ENCODE peak calls at places on chromosomes 2 and 18, in four cellular contexts. F is heart right ventricle, A is psoas muscle, R is thoracic aorta. T is an unnamed sample. For H3K9me3 and H3K36me3, the result is how much of the 10 kb centered on the place peaks cover.

GRCh38 chr2:70089220-70089945 is 2.1 kb downstream of the PCBP1 start:
- DNase-seq in A (peak), F (peak), R (no peak), T (no peak)

GRCh38 chr2:152098033-152098797 is 629 bp downstream of the CACNB4 start:
- DNase-seq in R (no peak), F (peak), A (peak), T (no peak)

GRCh38 chr2:69250981-69251380 is 136.0 kb downstream of the GFPT1 start:
- DNase-seq in A (no peak), F (no peak), R (no peak), T (no peak)

GRCh38 chr2:223187256-223187655 is 135.3 kb downstream of the KCNE4 start:
- DNase-seq in R (no peak), A (no peak), F (no peak), T (no peak)

GRCh38 chr2:105796131-105796638 is 51.5 kb downstream of the NCK2 start:
- DNase-seq in A (no peak), F (no peak), R (no peak), T (no peak)

GRCh38 chr18:46242185-46242584 is 138.0 kb downstream of the HAUS1 start:
- DNase-seq in A (no peak), R (no peak), F (no peak), T (no peak)

GRCh38 chr2:229511524-229511923 is 202.8 kb downstream of the DNER start:
- DNase-seq in A (no peak), F (no peak), R (no peak), T (peak)

GRCh38 chr2:189851174-189851826 is 67.0 kb downstream of the PMS1 start:
- DNase-seq in F (no peak), R (no peak), A (no peak), T (no peak)

GRCh38 chr2:8310557-8311455 is 371.1 kb upstream of the ID2 start:
- DNase-seq in R (no peak), A (no peak), F (no peak), T (no peak)

GRCh38 chr2:171479154-171479814 is 43.0 kb upstream of the CYBRD1 start:
- DNase-seq in F (no peak), A (no peak), R (no peak), T (peak)

GRCh38 chr18:10995576-10995975 is 153.8 kb downstream of the PIEZO2 start:
- DNase-seq in R (no peak), F (no peak), A (no peak), T (no peak)

GRCh38 chr18:3379685-3380084 is 70.3 kb upstream of the TGIF1 start:
- DNase-seq in F (no peak), A (no peak), R (no peak), T (no peak)

GRCh38 chr2:151063271-151063670 is 198.4 kb downstream of the RBM43 start:
- DNase-seq in A (no peak), R (no peak), F (no peak), T (peak)

GRCh38 chr2:8009010-8009597 is 672.8 kb upstream of the ID2 start:
- DNase-seq in R (no peak), F (no peak), A (no peak), T (peak)

GRCh38 chr2:235098736-235099494 is 147.1 kb downstream of the SH3BP4 start:
- DNase-seq in F (no peak), A (no peak), R (no peak), T (peak)

GRCh38 chr2:159225025-159226016 is 61.2 kb downstream of the WDSUB1 start:
- DNase-seq in R (no peak), A (no peak), F (peak), T (no peak)

GRCh38 chr2:101265893-101266499 is 13.3 kb downstream of the CNOT11 start:
- DNase-seq in R (no peak), A (no peak), F (no peak), T (no peak)

GRCh38 chr2:82260521-82260920 is 1956.0 kb upstream of the LRRTM1 start:
- DNase-seq in A (no peak), R (no peak), F (no peak), T (no peak)

GRCh38 chr2:85457877-85458316 is 39.4 kb downstream of the SH2D6 start:
- DNase-seq in F (no peak), A (no peak), R (no peak), T (peak)

GRCh38 chr2:94960266-94960665 is 65.2 kb upstream of the MAL start:
- DNase-seq in A (no peak), F (no peak), R (no peak), T (no peak)

GRCh38 chr2:207528980-207529329 is 807 bp upstream of the CREB1 start:
- DNase-seq in R (no peak), F (peak), A (no peak), T (no peak)

GRCh38 chr2:3704647-3705046 is 1.3 kb downstream of the DCDC2C start:
- DNase-seq in F (no peak), R (no peak), A (no peak), T (no peak)

GRCh38 chr2:160482673-160483072 is 10.9 kb downstream of the RBMS1 start:
- DNase-seq in R (no peak), F (no peak), A (no peak), T (no peak)

GRCh38 chr18:50169149-50169548 is 25.8 kb downstream of the MYO5B start:
- DNase-seq in R (no peak), F (no peak), A (no peak), T (no peak)

DNA sequence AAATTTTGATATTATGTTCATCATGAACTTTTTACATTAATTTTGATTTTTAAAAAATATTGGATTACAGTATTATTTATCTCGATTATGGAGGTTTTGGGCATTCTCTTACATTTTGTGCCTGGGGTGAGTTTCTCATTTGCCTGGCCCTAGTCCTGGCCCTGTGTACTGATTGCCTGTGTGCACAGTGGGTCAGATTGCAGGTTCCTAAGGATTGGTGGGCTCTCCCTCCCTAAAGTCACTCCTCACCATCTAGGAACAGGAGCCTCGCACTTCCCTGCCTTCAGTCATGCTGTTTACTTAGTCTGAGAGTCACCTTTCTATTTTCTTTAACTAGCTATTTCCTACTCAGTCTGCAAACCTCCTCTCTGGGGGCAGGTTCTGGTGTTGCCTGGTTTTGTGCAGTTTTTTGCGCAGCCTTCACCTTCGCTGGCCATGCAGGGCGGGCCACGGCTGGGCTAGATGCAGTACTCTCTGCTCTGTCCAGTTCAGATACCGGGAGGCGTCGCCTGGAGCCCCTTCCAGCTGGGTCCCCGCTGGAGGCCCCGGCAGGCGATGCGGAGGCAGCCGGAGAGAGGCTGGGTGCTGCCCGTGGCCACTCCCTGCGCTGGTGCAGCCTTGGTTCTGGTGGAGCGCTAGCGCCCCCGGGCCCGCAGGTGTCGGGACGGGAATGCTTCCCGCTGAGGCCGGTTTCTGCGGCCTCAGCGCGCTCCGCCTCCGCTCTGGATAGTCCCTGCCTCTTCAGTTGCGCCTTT is 23.3 kb upstream of the MC5R start:
- DNase-seq in A (peak), F (peak), R (peak), T (peak)
- H3K9me3 ChIP-seq in A (under half), F (under half), R (under half), T (under half)

GRCh38 chr2:241465543-241465942 is 42.8 kb downstream of the STK25 start:
- DNase-seq in A (no peak), R (no peak), F (no peak), T (no peak)

GRCh38 chr2:241466230-241466629 is 42.2 kb downstream of the STK25 start:
- DNase-seq in R (no peak), A (no peak), F (no peak), T (no peak)

GRCh38 chr2:241463276-241464135 is 44.9 kb downstream of the STK25 start:
- DNase-seq in F (no peak), A (no peak), R (no peak), T (no peak)

GRCh38 chr2:241469746-241470145 is 38.6 kb downstream of the STK25 start:
- DNase-seq in F (no peak), A (no peak), R (no peak), T (no peak)

GRCh38 chr2:241467777-241468570 is 40.4 kb downstream of the STK25 start:
- DNase-seq in F (no peak), A (no peak), R (no peak), T (no peak)
- H3K36me3 ChIP-seq in F (under half), A (under half), R (under half), T (under half)

DNA sequence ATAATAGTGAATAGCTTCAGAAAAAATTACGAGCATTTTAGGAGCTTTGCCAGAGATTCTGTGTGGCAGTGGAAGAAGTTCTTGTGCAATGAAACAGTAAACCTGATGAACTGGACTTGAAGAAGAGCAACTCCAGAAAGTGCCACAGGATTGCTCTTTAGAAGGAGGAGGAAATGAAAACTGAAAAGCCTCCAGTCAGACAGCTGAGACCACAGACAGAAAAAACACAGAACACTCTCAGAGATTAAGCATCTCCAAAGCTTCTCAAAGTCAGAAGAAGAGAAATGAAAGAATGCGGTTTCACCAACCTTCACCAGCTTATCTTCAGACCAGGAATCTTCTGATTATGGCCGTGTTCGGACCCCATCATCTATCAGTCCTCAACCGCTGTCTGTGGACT is 329.6 kb upstream of the CNTNAP5 start:
- DNase-seq in A (no peak), F (no peak), R (no peak), T (no peak)
- H3K9me3 ChIP-seq in A (under half), F (under half), R (under half), T (under half)

GRCh38 chr2:55236992-55237543 is 4.6 kb downstream of the RPS27A start:
- DNase-seq in F (no peak), A (no peak), R (no peak), T (no peak)
- H3K36me3 ChIP-seq in F (under half), A (half or more), R (under half), T (under half)

DNA sequence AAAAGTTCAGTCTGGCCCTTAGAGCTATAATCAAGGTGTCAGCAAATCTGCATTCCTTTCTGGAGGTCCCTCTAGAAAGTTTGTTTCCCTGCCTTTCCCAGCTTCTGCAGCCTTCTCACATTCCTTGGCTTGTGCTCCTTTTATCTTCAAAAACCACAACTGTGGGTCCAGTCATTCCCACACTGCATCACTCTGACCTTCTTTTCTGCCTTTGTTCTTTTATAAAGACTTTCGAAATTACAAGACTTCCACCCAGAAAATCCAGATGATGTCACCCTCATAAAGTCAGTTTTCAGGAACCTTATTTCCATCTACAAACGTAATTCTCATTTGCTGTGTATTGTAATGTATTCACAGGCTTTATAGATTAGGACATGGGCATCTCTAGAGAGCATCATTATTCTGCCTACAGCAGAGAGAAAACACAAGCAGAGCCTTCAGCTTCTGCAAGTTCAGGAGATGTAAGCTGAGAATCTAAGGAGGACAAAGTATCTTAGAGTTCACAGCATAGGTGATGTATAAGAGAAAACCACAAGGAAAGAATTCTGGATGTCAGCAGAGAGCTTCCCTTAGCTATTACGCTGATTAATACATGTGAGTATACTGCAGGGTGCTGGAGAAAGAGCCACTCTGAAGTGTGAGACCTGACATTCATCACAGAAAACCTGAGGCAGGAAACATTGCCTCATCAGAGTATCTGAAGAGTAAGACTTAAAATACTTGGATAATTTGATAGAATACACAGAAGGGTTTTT is 1100.2 kb downstream of the CBLN2 start:
- DNase-seq in A (no peak), F (no peak), R (no peak), T (peak)
- H3K9me3 ChIP-seq in A (under half), F (under half), R (under half), T (under half)

GRCh38 chr2:201715459-201715858 is 17.0 kb upstream of the MPP4 start:
- DNase-seq in F (no peak), A (no peak), R (no peak), T (no peak)
- H3K36me3 ChIP-seq in F (under half), A (half or more), R (under half), T (under half)

DNA sequence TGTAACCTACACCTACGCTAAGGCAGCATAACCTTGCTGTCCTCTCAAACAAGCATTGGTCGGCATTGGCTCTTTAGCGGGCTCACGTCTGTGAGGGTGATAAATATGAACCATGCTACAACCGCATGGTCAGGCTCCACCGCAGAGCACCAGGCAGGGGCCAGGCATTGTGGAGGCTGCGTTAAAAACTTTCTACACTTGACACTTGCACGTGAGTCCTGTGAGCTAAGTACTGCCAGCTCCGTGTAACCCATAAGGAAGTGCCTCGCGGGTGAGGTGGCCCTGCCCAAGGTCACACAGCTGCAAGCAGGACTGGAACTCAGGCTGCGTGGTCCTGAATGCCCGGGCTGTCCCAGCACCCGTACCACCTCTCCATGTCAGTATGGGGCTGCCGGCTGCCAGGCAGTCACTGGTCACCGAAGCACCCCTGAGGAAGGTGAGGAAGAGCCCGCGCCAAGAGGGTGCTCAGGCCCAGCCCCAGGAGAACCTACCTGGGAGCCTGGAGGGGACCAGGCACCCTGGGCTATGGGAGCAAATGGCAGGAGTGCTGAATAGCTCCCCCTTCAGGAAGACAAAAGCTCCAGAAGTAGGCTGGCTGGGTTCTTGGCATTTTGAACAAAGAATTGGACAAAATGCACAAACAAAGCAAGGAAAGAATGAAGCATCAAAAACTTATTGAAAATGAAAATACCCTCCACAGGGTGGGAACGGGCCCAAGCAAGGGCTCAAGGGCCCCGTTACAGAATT is 271.1 kb upstream of the RAB6C start:
- DNase-seq in A (no peak), R (no peak), F (no peak), T (no peak)
- H3K9me3 ChIP-seq in A (under half), R (under half), F (under half), T (under half)

GRCh38 chr2:78457269-78457668 is 568.2 kb upstream of the REG3G start:
- DNase-seq in R (no peak), F (no peak), A (no peak), T (no peak)

GRCh38 chr2:78455586-78455985 is 569.9 kb upstream of the REG3G start:
- DNase-seq in A (no peak), R (no peak), F (no peak), T (no peak)
- H3K36me3 ChIP-seq in A (under half), R (under half), F (under half), T (under half)

DNA sequence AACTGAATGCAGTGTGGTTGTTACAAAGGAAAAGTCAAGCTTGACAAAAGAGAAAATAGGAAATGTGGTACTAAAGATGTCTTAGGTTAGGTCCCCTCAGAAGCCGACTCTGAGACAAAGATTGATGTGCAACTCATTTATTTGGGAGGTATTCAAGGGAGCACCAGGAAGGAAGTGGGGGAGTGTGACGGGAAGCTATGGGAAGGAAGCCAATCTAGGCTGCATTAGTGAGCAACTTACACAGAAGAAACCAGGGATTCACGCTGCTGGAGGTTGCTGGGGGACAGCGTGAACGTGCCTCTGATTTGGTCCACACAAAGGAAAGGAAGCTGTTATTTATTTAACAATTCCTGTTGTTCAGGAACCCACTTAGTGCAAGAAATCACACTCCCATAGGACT is 127.8 kb upstream of the LINC00305 start:
- DNase-seq in A (no peak), R (no peak), F (peak), T (no peak)
- H3K9me3 ChIP-seq in A (under half), R (under half), F (under half), T (under half)

GRCh38 chr2:162115076-162115475 is 37.0 kb downstream of the GCG start:
- DNase-seq in A (no peak), F (no peak), R (no peak), T (no peak)

GRCh38 chr2:162113088-162113770 is 38.8 kb downstream of the GCG start:
- DNase-seq in R (no peak), F (no peak), A (no peak), T (no peak)

GRCh38 chr2:162114291-162114690 is 37.8 kb downstream of the GCG start:
- DNase-seq in A (no peak), R (no peak), F (no peak), T (no peak)

GRCh38 chr2:162113771-162114168 is 38.3 kb downstream of the GCG start:
- DNase-seq in F (peak), A (no peak), R (no peak), T (peak)

DNA sequence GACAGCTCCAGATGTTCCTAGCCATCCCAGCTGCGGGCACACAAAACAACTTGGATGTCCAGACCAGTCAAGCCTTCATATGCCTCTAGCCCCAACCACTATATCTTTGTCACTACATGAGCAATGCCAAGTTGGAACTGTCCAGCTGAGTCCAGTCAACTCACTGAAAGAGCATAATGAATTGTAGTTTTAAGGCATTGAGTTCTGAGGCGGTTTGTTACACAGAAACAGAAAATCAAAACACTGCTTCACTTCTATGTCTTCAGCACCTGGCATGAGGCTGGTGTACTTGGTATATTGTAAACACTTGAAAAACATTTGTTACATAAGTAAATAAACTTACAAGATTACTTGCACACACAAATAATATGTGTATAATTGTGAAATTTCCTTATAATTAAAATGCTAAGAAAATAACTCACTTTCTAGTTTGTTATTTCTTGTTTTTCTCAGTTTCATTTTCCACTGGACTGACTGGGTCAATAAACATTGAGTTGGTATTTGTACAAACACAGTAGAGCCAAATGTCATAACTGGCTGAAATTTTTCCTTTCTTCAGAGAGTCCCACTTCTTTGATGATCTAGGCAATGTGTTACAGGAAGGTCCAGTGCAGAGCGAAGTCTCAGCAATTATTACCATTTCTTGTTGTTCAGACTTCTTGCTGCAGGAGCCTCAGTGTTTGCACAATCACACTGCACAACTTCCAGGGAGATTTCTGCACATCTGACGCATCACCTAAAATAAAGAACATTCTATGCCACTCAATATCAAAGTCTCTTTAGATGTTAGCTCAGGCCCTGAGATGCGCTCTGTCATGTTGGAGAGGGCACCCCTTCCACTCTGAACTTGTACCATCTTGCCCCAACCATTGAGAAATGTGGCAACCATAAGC is 38.2 kb upstream of the DPP4 start:
- DNase-seq in R (no peak), A (no peak), F (no peak), T (no peak)
- H3K36me3 ChIP-seq in R (under half), A (under half), F (under half), T (under half)